ENCODE peak calls at places on chromosomes 11 and 22, in six cellular contexts. C, M, F, K, V and P are unnamed samples.

GRCh38 chr11:105202844-105203548 is 63.4 kb upstream of the CARD18 start:
- DNase-seq in K (no peak), V (peak), C (no peak), M (no peak), F (no peak), P (peak)

GRCh38 chr11:77215106-77215505 is 86.4 kb downstream of the GDPD4 start:
- DNase-seq in C (no peak), M (no peak), F (no peak), K (no peak), V (no peak), P (no peak)

GRCh38 chr22:17493384-17493981 is 69.8 kb upstream of the SLC25A18 start:
- DNase-seq in F (no peak), V (no peak), M (no peak), K (no peak), C (no peak), P (no peak)

GRCh38 chr11:68969386-68969785 is 11.4 kb downstream of the MRGPRD start:
- DNase-seq in M (no peak), V (no peak), C (no peak), K (no peak), F (no peak), P (no peak)

GRCh38 chr11:15845261-15845660 is 511.1 kb downstream of the SOX6 start:
- DNase-seq in K (no peak), C (no peak), F (no peak), M (no peak), V (no peak), P (no peak)

GRCh38 chr11:69931060-69931910 is 112.1 kb upstream of the FGF3 start:
- DNase-seq in M (no peak), C (no peak), F (no peak), V (no peak), K (no peak), P (no peak)

GRCh38 chr11:45967506-45967905 is 45.0 kb downstream of the LARGE2 start:
- DNase-seq in C (no peak), K (no peak), V (no peak), F (no peak), M (no peak), P (no peak)

GRCh38 chr22:33109532-33110148 is 51.5 kb upstream of the SYN3 start:
- DNase-seq in K (no peak), C (no peak), V (no peak), M (no peak), F (no peak), P (no peak)

GRCh38 chr22:23101524-23101923 is 31.2 kb downstream of the GNAZ start:
- DNase-seq in V (no peak), M (no peak), F (no peak), K (no peak), C (no peak), P (no peak)

GRCh38 chr22:37569921-37570660 is 9.8 kb downstream of the LGALS2 start:
- DNase-seq in M (no peak), K (peak), C (no peak), F (no peak), V (no peak), P (no peak)

GRCh38 chr11:47616726-47617416 is 22.7 kb upstream of the C1QTNF4 start:
- DNase-seq in M (no peak), K (peak), V (no peak), C (peak), F (no peak), P (no peak)

GRCh38 chr22:31574015-31574670 is 77.8 kb downstream of the SFI1 start:
- DNase-seq in M (no peak), C (peak), K (no peak), V (no peak), F (no peak), P (no peak)

GRCh38 chr11:65432686-65433582 is 10.3 kb downstream of the NEAT1 start:
- DNase-seq in K (no peak), M (peak), C (peak), V (no peak), F (no peak), P (no peak)

GRCh38 chr11:110317516-110317932 is 21.1 kb upstream of the RDX start:
- DNase-seq in F (no peak), M (no peak), V (no peak), C (peak), K (peak), P (no peak)

GRCh38 chr22:36443198-36443770 is 38.2 kb downstream of the TXN2 start:
- DNase-seq in K (no peak), F (no peak), V (no peak), M (no peak), C (no peak), P (no peak)

GRCh38 chr11:83845797-83846196 is 559.6 kb upstream of the CCDC90B start:
- DNase-seq in M (no peak), C (no peak), F (no peak), K (no peak), V (no peak), P (no peak)

GRCh38 chr11:65558002-65558784 is at the start of gene LTBP3:
- DNase-seq in K (peak), V (peak), F (no peak), M (no peak), C (peak), P (no peak)

GRCh38 chr22:37544955-37545702 is 15.2 kb upstream of the CDC42EP1 start:
- DNase-seq in C (peak), K (no peak), F (no peak), V (peak), M (no peak), P (no peak)

GRCh38 chr11:8209208-8209807 is 40.5 kb upstream of the RIC3 start:
- DNase-seq in M (no peak), F (no peak), V (no peak), C (no peak), K (no peak), P (no peak)

GRCh38 chr22:42763965-42764480 is 43.4 kb upstream of the A4GALT start:
- DNase-seq in V (no peak), M (no peak), F (no peak), C (no peak), K (no peak), P (no peak)

GRCh38 chr22:44758354-44758969 is 6.1 kb downstream of the ARHGAP8 start:
- DNase-seq in K (peak), M (peak), F (no peak), V (no peak), C (peak), P (no peak)

GRCh38 chr11:15142838-15143237 is 28.1 kb downstream of the INSC start:
- DNase-seq in V (no peak), F (no peak), C (no peak), M (no peak), K (no peak), P (no peak)

GRCh38 chr11:69218946-69219720 is 63.4 kb downstream of the SMIM38 start:
- DNase-seq in K (no peak), F (no peak), M (no peak), V (no peak), C (no peak), P (no peak)

GRCh38 chr11:118628432-118628831 is 21.0 kb downstream of the PHLDB1 start:
- DNase-seq in V (no peak), M (no peak), F (no peak), K (no peak), C (no peak), P (no peak)